ENCODE peak calls at places on chromosomes 11 and 22, in seven cellular contexts. W, Q, F, C, K, P and O are unnamed samples.

GRCh38 chr22:33461698-33462434 is 403.7 kb upstream of the SYN3 start:
- DNase-seq in W (no peak), Q (no peak), F (no peak), C (no peak), K (no peak), P (no peak), O (no peak)

GRCh38 chr11:101867951-101868350 is 46.9 kb upstream of the CEP126 start:
- DNase-seq in W (no peak), Q (no peak), F (no peak), C (no peak), K (no peak), P (no peak), O (no peak)

GRCh38 chr11:98589975-98590374 is 430.8 kb upstream of the CNTN5 start:
- DNase-seq in W (no peak), Q (no peak), F (no peak), C (no peak), K (no peak), P (no peak), O (no peak)

GRCh38 chr11:93192163-93192562 is 5.6 kb downstream of the SLC36A4 start:
- DNase-seq in W (no peak), Q (no peak), F (no peak), C (no peak), K (no peak), P (no peak), O (no peak)

GRCh38 chr11:12090761-12091261 is 19.6 kb upstream of the MICAL2 start:
- DNase-seq in W (no peak), Q (no peak), F (peak), C (no peak), K (peak), P (peak), O (no peak)

GRCh38 chr11:115503083-115503885 is 931 bp downstream of the CADM1 start:
- DNase-seq in W (peak), Q (peak), F (peak), C (peak), K (no peak), P (peak), O (peak)

GRCh38 chr11:77725433-77725832 is 87.8 kb upstream of the CLNS1A start:
- DNase-seq in W (no peak), Q (no peak), F (no peak), C (no peak), K (no peak), P (no peak), O (no peak)

GRCh38 chr11:44713022-44713421 is 13.7 kb upstream of the TSPAN18 start:
- DNase-seq in W (no peak), Q (no peak), F (no peak), C (no peak), K (no peak), P (no peak), O (no peak)

GRCh38 chr11:74357449-74357848 is 40.8 kb downstream of the PGM2L1 start:
- DNase-seq in W (no peak), Q (no peak), F (no peak), C (no peak), K (no peak), P (no peak), O (no peak)

GRCh38 chr11:107102692-107103463 is 84.6 kb upstream of the GUCY1A2 start:
- DNase-seq in W (no peak), Q (peak), F (no peak), C (peak), K (no peak), P (no peak), O (no peak)

GRCh38 chr11:69501891-69502860 is 20.7 kb downstream of the LINC01488 start:
- DNase-seq in W (no peak), Q (no peak), F (no peak), C (peak), K (no peak), P (no peak), O (no peak)

GRCh38 chr11:64793271-64794160 is 9.5 kb downstream of the MAP4K2 start:
- DNase-seq in W (peak), Q (no peak), F (peak), C (no peak), K (no peak), P (no peak), O (no peak)

GRCh38 chr11:68118753-68119448 is 2.3 kb downstream of the CHKA start:
- DNase-seq in W (no peak), Q (no peak), F (no peak), C (no peak), K (no peak), P (no peak), O (no peak)

GRCh38 chr11:118895093-118896039 is 11.7 kb downstream of the CXCR5 start:
- DNase-seq in W (peak), Q (no peak), F (no peak), C (no peak), K (no peak), P (no peak), O (no peak)

GRCh38 chr11:288328-289144 is at the start of gene PGGHG:
- DNase-seq in W (peak), Q (peak), F (peak), C (peak), K (no peak), P (peak), O (peak)

GRCh38 chr11:76201672-76202412 is 4.5 kb downstream of the WNT11 start:
- DNase-seq in W (peak), Q (peak), F (no peak), C (no peak), K (no peak), P (no peak), O (no peak)

GRCh38 chr11:8009856-8010255 is 22.7 kb downstream of the EIF3F start:
- DNase-seq in W (no peak), Q (no peak), F (no peak), C (no peak), K (no peak), P (no peak), O (no peak)

GRCh38 chr11:67303132-67303988 is at the start of gene SSH3:
- DNase-seq in W (peak), Q (peak), F (peak), C (peak), K (no peak), P (peak), O (peak)

GRCh38 chr11:75022759-75023396 is 34.1 kb downstream of the NEU3 start:
- DNase-seq in W (peak), Q (peak), F (peak), C (peak), K (peak), P (peak), O (peak)

GRCh38 chr11:34647532-34647931 is 26.6 kb downstream of the EHF start:
- DNase-seq in W (no peak), Q (no peak), F (no peak), C (no peak), K (no peak), P (no peak), O (no peak)

GRCh38 chr11:17257200-17257599 is 19.3 kb upstream of the NUCB2 start:
- DNase-seq in W (no peak), Q (no peak), F (no peak), C (no peak), K (no peak), P (no peak), O (no peak)

GRCh38 chr22:45312415-45312814 is 2.7 kb downstream of the FAM118A start:
- DNase-seq in W (no peak), Q (no peak), F (no peak), C (no peak), K (no peak), P (no peak), O (no peak)

GRCh38 chr22:29155966-29156365 is 49.7 kb upstream of the EMID1 start:
- DNase-seq in W (peak), Q (no peak), F (no peak), C (no peak), K (no peak), P (no peak), O (no peak)

GRCh38 chr11:57313071-57313787 is 11.5 kb downstream of the TNKS1BP1 start:
- DNase-seq in W (peak), Q (peak), F (no peak), C (peak), K (no peak), P (no peak), O (no peak)

GRCh38 chr22:22810471-22810870 is 77.1 kb upstream of the IGLL5 start:
- DNase-seq in W (no peak), Q (no peak), F (no peak), C (no peak), K (no peak), P (no peak), O (no peak)

GRCh38 chr11:12539570-12539969 is 134.7 kb upstream of the TEAD1 start:
- DNase-seq in W (no peak), Q (no peak), F (no peak), C (no peak), K (peak), P (no peak), O (no peak)

GRCh38 chr11:19740586-19740985 is 27.9 kb downstream of the NAV2 start:
- DNase-seq in W (no peak), Q (no peak), F (no peak), C (no peak), K (no peak), P (no peak), O (no peak)

GRCh38 chr11:86954288-86955110 is 696 bp downstream of the FZD4 start:
- DNase-seq in W (peak), Q (peak), F (peak), C (peak), K (no peak), P (peak), O (no peak)

GRCh38 chr22:43526951-43527350 is 115.1 kb downstream of the MPPED1 start:
- DNase-seq in W (peak), Q (no peak), F (no peak), C (no peak), K (no peak), P (no peak), O (no peak)

DNA sequence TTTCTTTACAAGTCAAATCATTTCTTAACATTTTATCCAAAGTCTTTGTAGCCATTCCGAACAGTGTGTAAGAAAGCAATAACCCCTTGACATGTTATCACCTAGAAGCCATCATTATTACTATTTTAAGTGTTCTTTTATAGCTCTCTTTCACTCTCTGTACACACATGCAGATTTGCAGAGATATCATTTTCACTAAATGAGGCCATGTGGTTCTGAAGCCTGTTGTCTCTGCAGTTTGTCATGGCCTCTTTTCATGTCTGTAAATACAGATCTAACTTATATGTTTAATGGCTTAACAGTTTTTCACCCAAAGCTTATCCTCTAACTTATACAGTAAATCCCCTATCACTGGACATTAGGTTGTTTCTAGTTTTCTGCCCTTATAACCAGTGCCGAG is 166.8 kb downstream of the MYO18B start:
- DNase-seq in W (no peak), Q (no peak), F (no peak), C (no peak), K (no peak), P (no peak), O (no peak)
- H3K27ac ChIP-seq in W (no peak), Q (no peak), F (no peak), C (no peak), K (no peak), P (no peak), O (no peak)

GRCh38 chr11:27699242-27699925 is 871 bp downstream of the BDNF start:
- DNase-seq in W (no peak), Q (no peak), F (no peak), C (no peak), K (no peak), P (no peak), O (no peak)
- TF ChIP-seq CTCF in W (no peak), Q (no peak), F (no peak), C (peak), K (no peak), P (no peak), O (no peak)

GRCh38 chr22:38731703-38732161 is 24.1 kb downstream of the SUN2 start:
- DNase-seq in W (peak), Q (no peak), F (no peak), C (no peak), K (no peak), P (no peak), O (no peak)
- H3K27ac ChIP-seq in W (no peak), Q (peak), F (peak), C (peak), K (no peak), P (no peak), O (peak)

GRCh38 chr11:15773024-15773423 is 583.3 kb downstream of the SOX6 start:
- DNase-seq in W (no peak), Q (no peak), F (no peak), C (no peak), K (no peak), P (no peak), O (no peak)

GRCh38 chr11:15769203-15769602 is 587.1 kb downstream of the SOX6 start:
- DNase-seq in W (no peak), Q (no peak), F (no peak), C (no peak), K (no peak), P (peak), O (no peak)

GRCh38 chr11:15774021-15774862 is 582.1 kb downstream of the SOX6 start:
- DNase-seq in W (no peak), Q (no peak), F (no peak), C (no peak), K (no peak), P (no peak), O (no peak)

GRCh38 chr11:15768321-15768720 is 588.0 kb downstream of the SOX6 start:
- DNase-seq in W (no peak), Q (no peak), F (no peak), C (no peak), K (no peak), P (peak), O (no peak)

DNA sequence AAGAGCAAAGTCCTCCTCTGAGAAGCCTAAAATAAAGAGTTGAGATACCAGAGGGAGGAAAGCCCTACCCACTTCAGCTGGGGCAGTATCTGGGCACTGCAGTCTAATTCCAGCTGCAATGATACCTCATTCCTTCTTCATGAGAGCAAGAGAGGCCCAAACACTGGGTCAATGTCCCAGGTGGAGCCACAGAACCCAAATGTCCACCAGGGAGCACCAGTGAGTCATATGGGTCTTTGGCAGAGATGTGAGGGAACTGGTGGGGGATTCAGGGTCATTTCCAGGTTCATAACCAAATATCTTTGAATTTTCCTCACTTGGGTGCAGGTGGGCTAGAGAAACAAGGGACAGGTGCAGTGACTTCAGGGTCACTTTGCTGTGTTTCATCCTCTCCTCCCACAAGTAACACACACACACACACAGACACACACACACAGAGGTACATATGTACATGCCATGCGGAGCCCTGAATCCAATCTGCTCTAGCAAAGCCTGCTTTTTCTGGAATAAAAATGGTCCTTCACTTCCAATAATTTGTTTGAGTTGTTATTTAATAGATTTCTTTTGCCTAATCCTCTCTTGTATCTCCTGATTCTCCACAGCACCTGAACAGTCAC is 585.4 kb downstream of the SOX6 start:
- DNase-seq in W (no peak), Q (no peak), F (peak), C (no peak), K (no peak), P (peak), O (no peak)
- TF ChIP-seq CTCF in W (peak), Q (peak), F (peak), C (peak), K (peak), P (peak), O (no peak)

GRCh38 chr11:62647609-62648005 is 1.2 kb upstream of the GANAB start:
- DNase-seq in W (no peak), Q (no peak), F (no peak), C (no peak), K (no peak), P (no peak), O (no peak)
- H3K27ac ChIP-seq in W (no peak), Q (no peak), F (peak), C (no peak), K (no peak), P (no peak), O (no peak)

GRCh38 chr22:20237480-20238440 is 30.4 kb downstream of the RTN4R start:
- DNase-seq in W (no peak), Q (no peak), F (no peak), C (peak), K (no peak), P (no peak), O (no peak)
- TF ChIP-seq CTCF in W (no peak), Q (no peak), F (no peak), C (no peak), K (no peak), P (no peak), O (no peak)

GRCh38 chr11:116893437-116893836 is 56.0 kb upstream of the APOA1 start:
- DNase-seq in W (no peak), Q (no peak), F (no peak), C (no peak), K (no peak), P (no peak), O (no peak)
- H3K27ac ChIP-seq in W (no peak), Q (no peak), F (no peak), C (no peak), K (no peak), P (no peak), O (no peak)

GRCh38 chr11:70899616-70900015 is 352.8 kb downstream of the SHANK2 start:
- DNase-seq in W (peak), Q (no peak), F (no peak), C (no peak), K (no peak), P (no peak), O (no peak)
- TF ChIP-seq CTCF in W (no peak), Q (no peak), F (no peak), C (no peak), K (no peak), P (no peak), O (no peak)